ENCODE peak calls at places on chromosomes 13 and 19, in four cellular contexts. One of them, this sample, is unnamed.

GRCh38 chr13:108961542-108962125 is 332.2 kb downstream of the MYO16 start:
- DNase-seq in HepG2: peak
- DNase-seq in WTC11: no peak
- DNase-seq in K562: peak
- DNase-seq in this sample: peak

GRCh38 chr19:10069046-10069445 is 17.1 kb upstream of the SHFL start:
- DNase-seq in HepG2: no peak
- DNase-seq in WTC11: no peak
- DNase-seq in K562: no peak
- DNase-seq in this sample: no peak

GRCh38 chr19:54684537-54684936 is 21.8 kb downstream of the LILRB4 start:
- DNase-seq in K562: peak
- DNase-seq in WTC11: peak
- DNase-seq in HepG2: peak
- DNase-seq in this sample: peak

GRCh38 chr19:2867025-2867991 is at the start of gene ZNF556:
- DNase-seq in WTC11: no peak
- DNase-seq in K562: peak
- DNase-seq in HepG2: peak
- DNase-seq in this sample: peak

GRCh38 chr19:55638864-55639359 is 1.9 kb upstream of the ZNF580 start:
- DNase-seq in WTC11: peak
- DNase-seq in HepG2: peak
- DNase-seq in K562: peak
- DNase-seq in this sample: peak

GRCh38 chr19:5903054-5903501 is 512 bp downstream of the NDUFA11 start:
- DNase-seq in HepG2: no peak
- DNase-seq in WTC11: no peak
- DNase-seq in K562: peak
- DNase-seq in this sample: no peak

GRCh38 chr19:31528261-31528660 is 179.0 kb upstream of the TSHZ3 start:
- DNase-seq in K562: no peak
- DNase-seq in HepG2: no peak
- DNase-seq in WTC11: no peak
- DNase-seq in this sample: no peak

GRCh38 chr13:59479629-59480028 is 684.1 kb downstream of the DIAPH3 start:
- DNase-seq in K562: no peak
- DNase-seq in HepG2: no peak
- DNase-seq in WTC11: peak
- DNase-seq in this sample: no peak

GRCh38 chr19:5182811-5183210 is 157.8 kb downstream of the PTPRS start:
- DNase-seq in WTC11: no peak
- DNase-seq in HepG2: no peak
- DNase-seq in K562: no peak
- DNase-seq in this sample: no peak

GRCh38 chr13:49754146-49754545 is 38.3 kb downstream of the KPNA3 start:
- DNase-seq in HepG2: no peak
- DNase-seq in K562: no peak
- DNase-seq in WTC11: no peak
- DNase-seq in this sample: no peak

GRCh38 chr13:97125051-97125809 is 96.9 kb upstream of the MBNL2 start:
- DNase-seq in WTC11: peak
- DNase-seq in K562: peak
- DNase-seq in HepG2: peak
- DNase-seq in this sample: peak

GRCh38 chr19:39237200-39238184 is 7.3 kb downstream of the IFNL3 start:
- DNase-seq in WTC11: peak
- DNase-seq in HepG2: peak
- DNase-seq in K562: peak
- DNase-seq in this sample: no peak

GRCh38 chr19:18254546-18255500 is 19.4 kb downstream of the IQCN start:
- DNase-seq in WTC11: peak
- DNase-seq in K562: no peak
- DNase-seq in HepG2: no peak
- DNase-seq in this sample: no peak

GRCh38 chr19:54206030-54206830 is 5.6 kb downstream of the RPS9 start:
- DNase-seq in WTC11: no peak
- DNase-seq in K562: peak
- DNase-seq in HepG2: no peak
- DNase-seq in this sample: no peak

GRCh38 chr13:106382569-106382968 is 152.9 kb downstream of the EFNB2 start:
- DNase-seq in K562: no peak
- DNase-seq in HepG2: no peak
- DNase-seq in WTC11: no peak
- DNase-seq in this sample: peak

GRCh38 chr19:37981785-37982475 is 74.9 kb downstream of the SIPA1L3 start:
- DNase-seq in K562: no peak
- DNase-seq in HepG2: no peak
- DNase-seq in WTC11: no peak
- DNase-seq in this sample: no peak
- TF ChIP-seq ELF4 in K562: no peak
- TF ChIP-seq ELF4 in HepG2: no peak
- TF ChIP-seq ELF4 in WTC11: no peak
- TF ChIP-seq ELF4 in this sample: no peak

DNA sequence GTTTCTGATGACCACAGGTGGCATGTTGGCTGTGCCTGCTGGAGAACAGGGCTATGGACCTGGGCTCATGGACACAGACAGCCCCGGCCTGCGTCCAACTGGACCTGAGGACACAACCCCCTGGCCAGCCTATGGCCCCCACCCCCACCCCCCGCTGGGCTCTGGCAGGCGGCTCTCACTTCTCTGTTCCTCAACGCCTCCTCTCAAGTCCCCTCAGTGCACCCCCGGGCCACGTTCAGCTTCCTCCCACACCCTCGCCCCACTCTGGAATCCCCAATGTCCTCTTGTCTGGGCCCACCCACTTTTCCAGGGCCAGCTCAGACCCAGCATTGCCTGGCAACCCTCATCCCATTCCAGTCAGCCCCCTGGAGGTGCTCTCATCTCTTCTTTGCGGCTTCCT is 130.2 kb upstream of the SPACA7 start:
- DNase-seq in WTC11: no peak
- DNase-seq in K562: no peak
- DNase-seq in HepG2: no peak
- DNase-seq in this sample: no peak
- TF ChIP-seq ELF4 in WTC11: no peak
- TF ChIP-seq ELF4 in K562: no peak
- TF ChIP-seq ELF4 in HepG2: no peak
- TF ChIP-seq ELF4 in this sample: no peak

DNA sequence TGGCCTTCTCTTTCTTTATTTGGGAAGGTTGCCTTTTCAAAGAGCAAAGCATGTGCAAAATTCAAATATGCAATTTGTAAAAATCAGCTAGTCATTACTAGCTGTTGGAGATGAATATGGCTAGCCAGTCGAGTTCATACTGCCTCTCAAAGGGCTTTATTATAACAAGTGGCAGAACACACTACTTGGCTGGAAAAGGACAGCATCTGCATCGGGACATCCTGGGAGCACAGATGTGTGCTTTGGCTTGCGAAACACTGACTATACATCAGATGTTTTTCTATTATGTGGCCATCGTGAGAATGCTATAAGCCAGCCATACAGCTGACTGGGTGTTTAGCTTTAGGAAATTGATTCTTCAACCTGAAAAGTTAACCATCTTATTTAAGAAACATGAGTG is 424.2 kb downstream of the KCTD12 start:
- DNase-seq in WTC11: no peak
- DNase-seq in HepG2: no peak
- DNase-seq in K562: no peak
- DNase-seq in this sample: no peak
- TF ChIP-seq ELF4 in WTC11: no peak
- TF ChIP-seq ELF4 in HepG2: no peak
- TF ChIP-seq ELF4 in K562: no peak
- TF ChIP-seq ELF4 in this sample: no peak

DNA sequence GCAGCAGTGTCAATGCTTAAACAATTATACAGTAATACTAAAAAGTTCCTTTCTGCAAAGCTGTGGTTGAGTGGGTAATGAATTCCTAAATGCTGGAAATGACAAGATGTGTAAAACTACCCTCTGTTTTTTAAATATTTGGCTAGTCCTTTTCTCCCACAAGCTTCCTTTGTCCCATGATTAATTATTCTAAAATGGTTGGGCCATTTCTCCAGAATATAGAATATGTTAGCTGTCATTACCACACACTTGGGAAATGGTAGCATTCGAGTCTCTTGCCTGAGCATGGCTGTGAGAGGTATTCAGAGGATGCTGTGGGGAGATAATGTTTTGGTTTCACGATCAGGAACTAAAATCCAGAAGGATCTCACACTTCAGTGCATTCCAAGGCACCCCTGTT is 1185.8 kb downstream of the UQCRFS1 start:
- DNase-seq in WTC11: no peak
- DNase-seq in HepG2: no peak
- DNase-seq in K562: no peak
- DNase-seq in this sample: no peak
- TF ChIP-seq ELF4 in WTC11: no peak
- TF ChIP-seq ELF4 in HepG2: no peak
- TF ChIP-seq ELF4 in K562: no peak
- TF ChIP-seq ELF4 in this sample: no peak

GRCh38 chr13:26679945-26680516 is 80.6 kb downstream of the GPR12 start:
- DNase-seq in K562: peak
- DNase-seq in HepG2: no peak
- DNase-seq in WTC11: peak
- DNase-seq in this sample: no peak
- TF ChIP-seq ELF4 in K562: no peak
- TF ChIP-seq ELF4 in HepG2: no peak
- TF ChIP-seq ELF4 in WTC11: no peak
- TF ChIP-seq ELF4 in this sample: no peak

GRCh38 chr19:56670961-56671612 is 470 bp downstream of the ZNF835 start:
- DNase-seq in K562: no peak
- DNase-seq in WTC11: no peak
- DNase-seq in HepG2: no peak
- DNase-seq in this sample: no peak
- TF ChIP-seq ELF4 in K562: no peak
- TF ChIP-seq ELF4 in WTC11: no peak
- TF ChIP-seq ELF4 in HepG2: no peak
- TF ChIP-seq ELF4 in this sample: no peak

GRCh38 chr19:14889994-14890393 is 4.1 kb upstream of the OR7A17 start:
- DNase-seq in K562: no peak
- DNase-seq in WTC11: no peak
- DNase-seq in HepG2: no peak
- DNase-seq in this sample: no peak
- TF ChIP-seq ELF4 in K562: no peak
- TF ChIP-seq ELF4 in WTC11: no peak
- TF ChIP-seq ELF4 in HepG2: no peak
- TF ChIP-seq ELF4 in this sample: no peak

GRCh38 chr13:22229916-22230315 is 559.0 kb downstream of the FGF9 start:
- DNase-seq in WTC11: no peak
- DNase-seq in HepG2: no peak
- DNase-seq in K562: no peak
- DNase-seq in this sample: no peak

GRCh38 chr13:22232186-22232585 is 561.3 kb downstream of the FGF9 start:
- DNase-seq in K562: no peak
- DNase-seq in HepG2: no peak
- DNase-seq in WTC11: no peak
- DNase-seq in this sample: no peak

GRCh38 chr13:22227895-22228294 is 557.0 kb downstream of the FGF9 start:
- DNase-seq in WTC11: no peak
- DNase-seq in HepG2: no peak
- DNase-seq in K562: no peak
- DNase-seq in this sample: no peak
- TF ChIP-seq ELF4 in WTC11: no peak
- TF ChIP-seq ELF4 in HepG2: no peak
- TF ChIP-seq ELF4 in K562: no peak
- TF ChIP-seq ELF4 in this sample: no peak